ENCODE peak calls at places on chromosome 20, in eight cellular contexts. O, X, U, P, R, Y, L and B are unnamed samples.

GRCh38 chr20:53751394-53752368 is 158.0 kb upstream of the ZNF217 start:
- DNase-seq in O (no peak), X (peak), U (no peak), P (no peak), R (peak), Y (no peak), L (peak), B (no peak)

GRCh38 chr20:24488800-24489175 is 19.4 kb downstream of the SYNDIG1 start:
- DNase-seq in O (no peak), X (no peak), U (no peak), P (no peak), R (no peak), Y (no peak), L (no peak), B (no peak)

GRCh38 chr20:35398660-35399144 is 13.1 kb downstream of the UQCC1 start:
- DNase-seq in O (no peak), X (peak), U (peak), P (no peak), R (no peak), Y (peak), L (no peak), B (no peak)

GRCh38 chr20:61387204-61387958 is 135.3 kb downstream of the CDH4 start:
- DNase-seq in O (peak), X (peak), U (peak), P (no peak), R (peak), Y (no peak), L (no peak), B (peak)

GRCh38 chr20:17990278-17990972 is 21.6 kb downstream of the MGME1 start:
- DNase-seq in O (no peak), X (no peak), U (no peak), P (no peak), R (no peak), Y (no peak), L (no peak), B (no peak)

GRCh38 chr20:29689411-29690225 is 1567.8 kb upstream of the DEFB115 start:
- DNase-seq in O (no peak), X (no peak), U (peak), P (peak), R (peak), Y (no peak), L (no peak), B (peak)

GRCh38 chr20:64121586-64121985 is 14.2 kb upstream of the NPBWR2 start:
- DNase-seq in O (no peak), X (no peak), U (no peak), P (no peak), R (no peak), Y (no peak), L (no peak), B (no peak)

GRCh38 chr20:1371235-1371782 is 21.5 kb downstream of the FKBP1A start:
- DNase-seq in O (no peak), X (no peak), U (peak), P (no peak), R (no peak), Y (no peak), L (no peak), B (no peak)

GRCh38 chr20:22744341-22745193 is 160.2 kb upstream of the FOXA2 start:
- DNase-seq in O (no peak), X (peak), U (no peak), P (no peak), R (no peak), Y (no peak), L (no peak), B (peak)

GRCh38 chr20:31440012-31440659 is at the start of gene DEFB123:
- DNase-seq in O (no peak), X (no peak), U (no peak), P (no peak), R (no peak), Y (no peak), L (no peak), B (no peak)

GRCh38 chr20:1644101-1644962 is 13.2 kb downstream of the SIRPG start:
- DNase-seq in O (no peak), X (no peak), U (no peak), P (no peak), R (no peak), Y (no peak), L (no peak), B (no peak)

GRCh38 chr20:17873410-17874270 is 95.0 kb downstream of the SNX5 start:
- DNase-seq in O (peak), X (peak), U (peak), P (peak), R (peak), Y (peak), L (peak), B (no peak)

GRCh38 chr20:63053430-63054102 is 46.8 kb upstream of the BHLHE23 start:
- DNase-seq in O (no peak), X (no peak), U (no peak), P (peak), R (no peak), Y (no peak), L (no peak), B (no peak)

GRCh38 chr20:1819311-1820136 is 75.7 kb upstream of the SIRPA start:
- DNase-seq in O (no peak), X (no peak), U (no peak), P (no peak), R (no peak), Y (no peak), L (no peak), B (no peak)

GRCh38 chr20:19244291-19244690 is 31.8 kb downstream of the SLC24A3 start:
- DNase-seq in O (no peak), X (no peak), U (no peak), P (no peak), R (no peak), Y (no peak), L (no peak), B (no peak)

GRCh38 chr20:63011798-63012197 is 5.0 kb upstream of the BHLHE23 start:
- DNase-seq in O (no peak), X (no peak), U (no peak), P (no peak), R (no peak), Y (no peak), L (no peak), B (peak)

GRCh38 chr20:47354710-47355488 is 1.6 kb downstream of the ZMYND8 start:
- DNase-seq in O (no peak), X (peak), U (peak), P (no peak), R (no peak), Y (no peak), L (no peak), B (no peak)

GRCh38 chr20:31675828-31676533 is 38.3 kb downstream of the COX4I2 start:
- DNase-seq in O (no peak), X (peak), U (peak), P (no peak), R (peak), Y (no peak), L (no peak), B (no peak)

GRCh38 chr20:61146006-61146405 is 106.1 kb upstream of the CDH4 start:
- DNase-seq in O (no peak), X (no peak), U (peak), P (no peak), R (no peak), Y (no peak), L (no peak), B (no peak)

GRCh38 chr20:62792182-62792939 is 3.9 kb upstream of the MRGBP start:
- DNase-seq in O (no peak), X (peak), U (no peak), P (no peak), R (no peak), Y (no peak), L (no peak), B (no peak)

GRCh38 chr20:31572042-31572700 is 32.9 kb upstream of the ID1 start:
- DNase-seq in O (no peak), X (no peak), U (no peak), P (no peak), R (no peak), Y (no peak), L (no peak), B (no peak)

GRCh38 chr20:35269055-35269781 is 8.7 kb downstream of the MMP24OS start:
- DNase-seq in O (peak), X (peak), U (peak), P (peak), R (peak), Y (no peak), L (peak), B (peak)

GRCh38 chr20:52493177-52493711 is 301.7 kb upstream of the ZFP64 start:
- DNase-seq in O (no peak), X (peak), U (peak), P (no peak), R (peak), Y (no peak), L (no peak), B (no peak)

GRCh38 chr20:25064561-25064960 is 6.6 kb upstream of the ACSS1 start:
- DNase-seq in O (no peak), X (no peak), U (no peak), P (no peak), R (no peak), Y (no peak), L (peak), B (no peak)

GRCh38 chr20:54650201-54650722 is 174.9 kb downstream of the DOK5 start:
- DNase-seq in O (no peak), X (peak), U (peak), P (no peak), R (no peak), Y (no peak), L (no peak), B (no peak)

GRCh38 chr20:17622851-17623508 is 53.1 kb downstream of the DSTN start:
- DNase-seq in O (no peak), X (no peak), U (no peak), P (peak), R (no peak), Y (no peak), L (no peak), B (no peak)

GRCh38 chr20:16865406-16865805 is 117.2 kb downstream of the OTOR start:
- DNase-seq in O (no peak), X (no peak), U (no peak), P (no peak), R (no peak), Y (no peak), L (no peak), B (no peak)

GRCh38 chr20:58306421-58307261 is 2.9 kb upstream of the RAB22A start:
- DNase-seq in O (peak), X (peak), U (peak), P (peak), R (peak), Y (peak), L (peak), B (no peak)

GRCh38 chr20:56187791-56188190 is 60.7 kb upstream of the MC3R start:
- DNase-seq in O (no peak), X (no peak), U (no peak), P (no peak), R (no peak), Y (no peak), L (no peak), B (no peak)
- H3K4me3 ChIP-seq in O (no peak), X (no peak), U (no peak), P (no peak), R (no peak), Y (no peak), L (no peak), B (no peak)

DNA sequence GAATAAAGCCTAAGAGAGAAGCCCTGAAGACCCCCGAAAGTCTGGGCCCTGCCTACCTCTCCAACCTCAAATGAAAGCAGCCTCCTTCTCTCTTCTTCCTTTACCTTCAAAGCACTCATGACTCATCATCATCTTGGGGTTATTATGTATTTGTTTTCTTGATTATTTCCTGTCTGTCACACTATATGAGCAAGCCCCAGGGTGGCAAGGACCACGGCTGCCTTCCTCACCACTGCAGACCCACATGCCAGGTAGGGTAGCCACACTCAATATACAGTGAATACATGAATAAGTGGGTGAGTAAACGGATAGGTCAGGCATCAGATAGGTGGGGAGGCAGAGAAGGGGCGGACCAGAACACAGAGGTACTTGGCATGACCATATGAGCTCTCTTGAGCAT is 8.8 kb downstream of the WFDC3 start:
- DNase-seq in O (no peak), X (no peak), U (peak), P (no peak), R (no peak), Y (no peak), L (no peak), B (no peak)
- H3K4me3 ChIP-seq in O (no peak), X (no peak), U (no peak), P (no peak), R (no peak), Y (no peak), L (no peak), B (no peak)

GRCh38 chr20:37914672-37915433 is 11.9 kb downstream of the VSTM2L start:
- DNase-seq in O (no peak), X (no peak), U (no peak), P (no peak), R (no peak), Y (no peak), L (no peak), B (no peak)
- H3K4me3 ChIP-seq in O (no peak), X (no peak), U (no peak), P (peak), R (no peak), Y (no peak), L (peak), B (no peak)

GRCh38 chr20:2873010-2873746 is at the start of gene PTPRA:
- DNase-seq in O (peak), X (peak), U (peak), P (peak), R (peak), Y (peak), L (peak), B (peak)

GRCh38 chr20:2873747-2874041 is 413 bp downstream of the PTPRA start:
- DNase-seq in O (peak), X (peak), U (peak), P (peak), R (peak), Y (no peak), L (peak), B (no peak)

GRCh38 chr20:2878515-2878914 is 5.2 kb downstream of the PTPRA start:
- DNase-seq in O (no peak), X (no peak), U (no peak), P (no peak), R (no peak), Y (no peak), L (no peak), B (no peak)

GRCh38 chr20:2874456-2874855 is 1.2 kb downstream of the PTPRA start:
- DNase-seq in O (no peak), X (peak), U (peak), P (no peak), R (peak), Y (no peak), L (no peak), B (no peak)

GRCh38 chr20:2875690-2876203 is 2.5 kb downstream of the PTPRA start:
- DNase-seq in O (no peak), X (no peak), U (no peak), P (no peak), R (no peak), Y (no peak), L (no peak), B (no peak)
- H3K4me3 ChIP-seq in O (no peak), X (no peak), U (no peak), P (no peak), R (no peak), Y (no peak), L (no peak), B (no peak)

GRCh38 chr20:49284818-49285217 is 7.0 kb upstream of the ZNFX1 start:
- DNase-seq in O (no peak), X (no peak), U (no peak), P (no peak), R (no peak), Y (no peak), L (no peak), B (no peak)

GRCh38 chr20:49286689-49287551 is 9.1 kb upstream of the ZNFX1 start:
- DNase-seq in O (no peak), X (no peak), U (no peak), P (no peak), R (peak), Y (no peak), L (no peak), B (peak)

GRCh38 chr20:49285233-49285668 is 7.4 kb upstream of the ZNFX1 start:
- DNase-seq in O (no peak), X (no peak), U (no peak), P (no peak), R (no peak), Y (no peak), L (no peak), B (no peak)

GRCh38 chr20:49287555-49288249 is 9.8 kb upstream of the ZNFX1 start:
- DNase-seq in O (no peak), X (peak), U (peak), P (no peak), R (no peak), Y (no peak), L (no peak), B (no peak)

GRCh38 chr20:49285813-49286494 is 8.1 kb upstream of the ZNFX1 start:
- DNase-seq in O (no peak), X (no peak), U (no peak), P (no peak), R (no peak), Y (no peak), L (no peak), B (no peak)
- H3K4me3 ChIP-seq in O (peak), X (no peak), U (no peak), P (no peak), R (no peak), Y (no peak), L (peak), B (no peak)

GRCh38 chr20:20710847-20711315 is 1.6 kb downstream of the RALGAPA2 start:
- DNase-seq in O (no peak), X (no peak), U (no peak), P (peak), R (peak), Y (no peak), L (peak), B (no peak)
- H3K4me3 ChIP-seq in O (no peak), X (no peak), U (no peak), P (peak), R (peak), Y (no peak), L (peak), B (peak)